ENCODE peak calls at places on chromosomes 3 and 15, in nine cellular contexts. One of them, this sample, is unnamed.

GRCh38 chr3:161946443-161946960 is 449.9 kb downstream of the OTOL1 start:
- DNase-seq in breast epithelium: no peak
- DNase-seq in uterus: no peak
- DNase-seq in heart left ventricle: no peak
- DNase-seq in Peyer's patch: no peak
- DNase-seq in A549: no peak
- DNase-seq in GM12878: no peak
- DNase-seq in body of pancreas: no peak
- DNase-seq in stomach: no peak
- DNase-seq in this sample: no peak

GRCh38 chr3:129058441-129059194 is 2.0 kb upstream of the GP9 start:
- DNase-seq in breast epithelium: peak; percentile 53
- DNase-seq in uterus: no peak
- DNase-seq in heart left ventricle: no peak
- DNase-seq in Peyer's patch: no peak
- DNase-seq in A549: no peak
- DNase-seq in GM12878: peak; percentile 48
- DNase-seq in body of pancreas: peak; percentile 70
- DNase-seq in stomach: peak; percentile 59
- DNase-seq in this sample: peak; percentile 73

GRCh38 chr3:185813205-185813604 is 11.6 kb downstream of the IGF2BP2 start:
- DNase-seq in breast epithelium: no peak
- DNase-seq in uterus: no peak
- DNase-seq in heart left ventricle: no peak
- DNase-seq in Peyer's patch: no peak
- DNase-seq in A549: no peak
- DNase-seq in GM12878: no peak
- DNase-seq in body of pancreas: no peak
- DNase-seq in stomach: no peak
- DNase-seq in this sample: no peak

GRCh38 chr15:57534279-57534678 is 57.4 kb upstream of the MYZAP start:
- DNase-seq in breast epithelium: no peak
- DNase-seq in uterus: no peak
- DNase-seq in heart left ventricle: no peak
- DNase-seq in Peyer's patch: no peak
- DNase-seq in A549: no peak
- DNase-seq in GM12878: no peak
- DNase-seq in body of pancreas: no peak
- DNase-seq in stomach: no peak
- DNase-seq in this sample: no peak

GRCh38 chr3:16048435-16049318 is 125.8 kb upstream of the GALNT15 start:
- DNase-seq in breast epithelium: no peak
- DNase-seq in uterus: no peak
- DNase-seq in heart left ventricle: no peak
- DNase-seq in Peyer's patch: no peak
- DNase-seq in A549: peak; percentile 80
- DNase-seq in GM12878: peak; percentile 24
- DNase-seq in body of pancreas: peak; percentile 44
- DNase-seq in stomach: peak; percentile 41
- DNase-seq in this sample: peak; percentile 34

GRCh38 chr3:98778383-98778782 is 15.2 kb downstream of the ST3GAL6 start:
- DNase-seq in breast epithelium: no peak
- DNase-seq in uterus: no peak
- DNase-seq in heart left ventricle: no peak
- DNase-seq in Peyer's patch: no peak
- DNase-seq in A549: no peak
- DNase-seq in GM12878: no peak
- DNase-seq in body of pancreas: no peak
- DNase-seq in stomach: no peak
- DNase-seq in this sample: no peak

GRCh38 chr3:32048487-32049174 is 57.8 kb upstream of the GPD1L start:
- DNase-seq in breast epithelium: no peak
- DNase-seq in uterus: no peak
- DNase-seq in heart left ventricle: no peak
- DNase-seq in Peyer's patch: no peak
- DNase-seq in A549: no peak
- DNase-seq in GM12878: no peak
- DNase-seq in body of pancreas: no peak
- DNase-seq in stomach: no peak
- DNase-seq in this sample: no peak

GRCh38 chr3:174329321-174329720 is 529.8 kb upstream of the NAALADL2 start:
- DNase-seq in breast epithelium: no peak
- DNase-seq in uterus: no peak
- DNase-seq in heart left ventricle: no peak
- DNase-seq in Peyer's patch: no peak
- DNase-seq in A549: no peak
- DNase-seq in GM12878: no peak
- DNase-seq in body of pancreas: no peak
- DNase-seq in stomach: no peak
- DNase-seq in this sample: no peak

GRCh38 chr3:112376996-112377395 is 44.0 kb downstream of the CD200 start:
- DNase-seq in breast epithelium: no peak
- DNase-seq in uterus: no peak
- DNase-seq in heart left ventricle: no peak
- DNase-seq in Peyer's patch: no peak
- DNase-seq in A549: no peak
- DNase-seq in GM12878: no peak
- DNase-seq in body of pancreas: no peak
- DNase-seq in stomach: no peak
- DNase-seq in this sample: no peak

GRCh38 chr15:74399511-74400312 is 32.3 kb upstream of the CYP11A1 start:
- DNase-seq in breast epithelium: no peak
- DNase-seq in uterus: no peak
- DNase-seq in heart left ventricle: no peak
- DNase-seq in Peyer's patch: peak; percentile 75
- DNase-seq in A549: no peak
- DNase-seq in GM12878: no peak
- DNase-seq in body of pancreas: no peak
- DNase-seq in stomach: no peak
- DNase-seq in this sample: no peak

GRCh38 chr15:44250566-44250965 is 38.0 kb upstream of the GOLM2 start:
- DNase-seq in breast epithelium: no peak
- DNase-seq in uterus: no peak
- DNase-seq in heart left ventricle: no peak
- DNase-seq in Peyer's patch: no peak
- DNase-seq in A549: no peak
- DNase-seq in GM12878: no peak
- DNase-seq in body of pancreas: no peak
- DNase-seq in stomach: no peak
- DNase-seq in this sample: no peak

GRCh38 chr3:125128861-125129501 is 73.2 kb upstream of the HEG1 start:
- DNase-seq in breast epithelium: no peak
- DNase-seq in uterus: no peak
- DNase-seq in heart left ventricle: no peak
- DNase-seq in Peyer's patch: no peak
- DNase-seq in A549: no peak
- DNase-seq in GM12878: no peak
- DNase-seq in body of pancreas: no peak
- DNase-seq in stomach: no peak
- DNase-seq in this sample: peak; percentile 90

GRCh38 chr15:72231066-72231846 is at the start of gene PKM:
- DNase-seq in breast epithelium: peak; percentile 96
- DNase-seq in uterus: peak; percentile 95
- DNase-seq in heart left ventricle: peak; percentile 97
- DNase-seq in Peyer's patch: peak; percentile 97
- DNase-seq in A549: peak; percentile 93
- DNase-seq in GM12878: peak; percentile 84
- DNase-seq in body of pancreas: peak; percentile 97
- DNase-seq in stomach: peak; percentile 98
- DNase-seq in this sample: peak; percentile 98

GRCh38 chr15:72229076-72229946 is 1.7 kb downstream of the PKM start:
- DNase-seq in breast epithelium: no peak
- DNase-seq in uterus: no peak
- DNase-seq in heart left ventricle: no peak
- DNase-seq in Peyer's patch: peak; percentile 48
- DNase-seq in A549: no peak
- DNase-seq in GM12878: no peak
- DNase-seq in body of pancreas: no peak
- DNase-seq in stomach: no peak
- DNase-seq in this sample: no peak

GRCh38 chr15:72229947-72230196 is 1.1 kb downstream of the PKM start:
- DNase-seq in breast epithelium: no peak
- DNase-seq in uterus: no peak
- DNase-seq in heart left ventricle: no peak
- DNase-seq in Peyer's patch: no peak
- DNase-seq in A549: no peak
- DNase-seq in GM12878: no peak
- DNase-seq in body of pancreas: no peak
- DNase-seq in stomach: no peak
- DNase-seq in this sample: no peak

GRCh38 chr15:72231847-72232461 is 964 bp upstream of the PKM start:
- DNase-seq in breast epithelium: no peak
- DNase-seq in uterus: no peak
- DNase-seq in heart left ventricle: no peak
- DNase-seq in Peyer's patch: no peak
- DNase-seq in A549: peak; percentile 84
- DNase-seq in GM12878: no peak
- DNase-seq in body of pancreas: peak; percentile 48
- DNase-seq in stomach: peak; percentile 45
- DNase-seq in this sample: peak; percentile 12

GRCh38 chr15:72230197-72231065 is 559 bp downstream of the PKM start:
- DNase-seq in breast epithelium: peak; percentile 74
- DNase-seq in uterus: peak; percentile 92
- DNase-seq in heart left ventricle: peak; percentile 96
- DNase-seq in Peyer's patch: peak; percentile 87
- DNase-seq in A549: peak; percentile 74
- DNase-seq in GM12878: peak; percentile 51
- DNase-seq in body of pancreas: peak; percentile 81
- DNase-seq in stomach: peak; percentile 84
- DNase-seq in this sample: peak; percentile 90
- TF ChIP-seq POLR2A in breast epithelium: peak; percentile 31
- TF ChIP-seq POLR2A in uterus: peak; percentile 36
- TF ChIP-seq POLR2A in heart left ventricle: no peak
- TF ChIP-seq POLR2A in Peyer's patch: peak; percentile 43
- TF ChIP-seq POLR2A in A549: peak; percentile 70
- TF ChIP-seq POLR2A in GM12878: peak; percentile 87
- TF ChIP-seq POLR2A in body of pancreas: no peak
- TF ChIP-seq POLR2A in stomach: no peak
- TF ChIP-seq POLR2A in this sample: peak; percentile 71

GRCh38 chr15:65067645-65068416 is at the start of gene RASL12:
- DNase-seq in breast epithelium: no peak
- DNase-seq in uterus: peak; percentile 68
- DNase-seq in heart left ventricle: peak; percentile 73
- DNase-seq in Peyer's patch: no peak
- DNase-seq in A549: no peak
- DNase-seq in GM12878: no peak
- DNase-seq in body of pancreas: no peak
- DNase-seq in stomach: no peak
- DNase-seq in this sample: no peak
- H3K27ac ChIP-seq in breast epithelium: peak within 1 kb of the TSS; percentile 76
- H3K27ac ChIP-seq in uterus: peak within 1 kb of the TSS; percentile 98
- H3K27ac ChIP-seq in heart left ventricle: peak within 1 kb of the TSS; percentile 91
- H3K27ac ChIP-seq in Peyer's patch: peak within 1 kb of the TSS; percentile 62
- H3K27ac ChIP-seq in A549: peak within 1 kb of the TSS; percentile 71
- H3K27ac ChIP-seq in GM12878: no peak within 1 kb of the TSS
- H3K27ac ChIP-seq in body of pancreas: no peak within 1 kb of the TSS
- H3K27ac ChIP-seq in stomach: peak within 1 kb of the TSS; percentile 88
- H3K27ac ChIP-seq in this sample: no peak within 1 kb of the TSS

DNA sequence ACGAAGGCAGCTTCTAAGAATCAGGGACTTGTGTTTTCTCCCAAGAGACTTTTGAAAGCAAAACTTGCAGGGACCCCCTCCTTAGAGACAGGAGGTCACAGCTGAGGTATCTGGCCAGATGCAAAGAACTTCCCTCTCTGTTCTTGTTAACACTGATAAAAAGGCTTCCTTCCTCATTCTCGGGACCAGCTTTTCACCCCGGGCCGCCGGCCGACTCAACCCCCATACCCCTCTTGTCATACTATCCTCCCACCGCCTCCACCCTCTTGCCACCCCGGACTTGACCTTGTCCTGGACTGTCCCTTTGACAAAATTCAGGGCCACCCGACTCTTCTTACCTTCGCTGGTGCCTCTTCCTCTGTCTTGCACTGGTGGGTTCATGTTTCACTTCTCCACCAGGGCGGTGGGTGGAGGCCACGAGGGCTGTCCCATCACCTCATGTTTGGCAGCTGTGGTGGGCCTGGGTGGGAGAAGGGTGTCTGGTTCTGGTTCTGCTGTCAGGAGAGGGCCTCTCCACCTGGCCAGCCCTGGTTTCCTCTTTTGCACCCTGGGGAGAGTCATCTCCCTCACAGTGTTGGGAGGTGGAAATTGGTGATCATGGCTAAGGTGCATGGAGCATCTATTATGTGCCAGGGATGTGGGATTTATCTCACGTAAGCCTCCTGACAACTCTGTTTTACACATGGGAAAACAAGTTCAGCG is 32.5 kb downstream of the BHLHE40 start:
- DNase-seq in breast epithelium: no peak
- DNase-seq in uterus: no peak
- DNase-seq in heart left ventricle: no peak
- DNase-seq in Peyer's patch: peak; percentile 85
- DNase-seq in A549: no peak
- DNase-seq in GM12878: peak; percentile 71
- DNase-seq in body of pancreas: no peak
- DNase-seq in stomach: no peak
- DNase-seq in this sample: no peak
- TF ChIP-seq POLR2A in breast epithelium: no peak
- TF ChIP-seq POLR2A in uterus: no peak
- TF ChIP-seq POLR2A in heart left ventricle: no peak
- TF ChIP-seq POLR2A in Peyer's patch: no peak
- TF ChIP-seq POLR2A in A549: no peak
- TF ChIP-seq POLR2A in GM12878: no peak
- TF ChIP-seq POLR2A in body of pancreas: no peak
- TF ChIP-seq POLR2A in stomach: no peak
- TF ChIP-seq POLR2A in this sample: no peak

DNA sequence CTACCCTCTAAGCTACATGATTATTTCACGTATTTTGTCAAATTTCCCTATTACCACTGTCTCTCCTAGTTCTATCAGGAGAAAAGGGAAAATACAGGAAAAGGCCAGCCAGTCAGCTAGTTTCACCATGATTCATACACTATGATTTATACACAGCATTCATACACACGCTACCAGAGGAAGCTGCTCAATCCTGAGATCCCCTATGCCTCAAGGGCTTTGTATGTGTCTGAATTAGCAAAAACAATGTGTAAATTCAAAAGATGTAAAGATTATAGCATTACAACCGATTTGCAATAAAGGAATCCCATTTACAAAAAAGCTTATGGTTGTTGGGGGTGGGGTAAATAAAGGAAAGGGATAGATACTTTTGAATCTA is 3.1 kb upstream of the ACKR4 start:
- DNase-seq in breast epithelium: no peak
- DNase-seq in uterus: no peak
- DNase-seq in heart left ventricle: no peak
- DNase-seq in Peyer's patch: no peak
- DNase-seq in A549: no peak
- DNase-seq in GM12878: no peak
- DNase-seq in body of pancreas: no peak
- DNase-seq in stomach: no peak
- DNase-seq in this sample: no peak
- H3K27ac ChIP-seq in breast epithelium: peak overlapping the region; percentile 33
- H3K27ac ChIP-seq in uterus: peak overlapping the region; percentile 57
- H3K27ac ChIP-seq in heart left ventricle: no peak overlapping the region
- H3K27ac ChIP-seq in Peyer's patch: no peak overlapping the region
- H3K27ac ChIP-seq in A549: no peak overlapping the region
- H3K27ac ChIP-seq in GM12878: no peak overlapping the region
- H3K27ac ChIP-seq in body of pancreas: no peak overlapping the region
- H3K27ac ChIP-seq in stomach: no peak overlapping the region
- H3K27ac ChIP-seq in this sample: no peak overlapping the region

GRCh38 chr15:70587896-70588567 is 175.3 kb downstream of the UACA start:
- DNase-seq in breast epithelium: peak; percentile 6
- DNase-seq in uterus: no peak
- DNase-seq in heart left ventricle: no peak
- DNase-seq in Peyer's patch: no peak
- DNase-seq in A549: no peak
- DNase-seq in GM12878: no peak
- DNase-seq in body of pancreas: no peak
- DNase-seq in stomach: no peak
- DNase-seq in this sample: no peak
- TF ChIP-seq POLR2A in breast epithelium: no peak
- TF ChIP-seq POLR2A in uterus: no peak
- TF ChIP-seq POLR2A in heart left ventricle: no peak
- TF ChIP-seq POLR2A in Peyer's patch: no peak
- TF ChIP-seq POLR2A in A549: no peak
- TF ChIP-seq POLR2A in GM12878: no peak
- TF ChIP-seq POLR2A in body of pancreas: no peak
- TF ChIP-seq POLR2A in stomach: no peak
- TF ChIP-seq POLR2A in this sample: no peak

This sample was measured in thyroid gland.